ENCODE peak calls at places on chromosomes 1 and 21, in seven cellular contexts. X is ovary; G is heart left ventricle; B is effector memory CD4-positive, alpha-beta T cell; P is amniotic stem cell; D is stimulated activated CD8-positive, alpha-beta memory T cell treated with anti-CD3 and anti-CD28 coated beads, Interleukin-4, amount 100 ng/mL, for 1 hour; F is NCI-H1048. Z is an unnamed sample.

GRCh38 chr1:54968581-54968980 is 11.8 kb upstream of the TMEM61 start:
- DNase-seq in G (no peak), F (no peak), D (no peak), X (no peak), P (no peak), B (no peak), Z (no peak)

GRCh38 chr1:163056832-163057231 is 12.3 kb upstream of the RGS4 start:
- DNase-seq in P (no peak), B (no peak), F (no peak), G (no peak), D (no peak), X (no peak), Z (peak)

GRCh38 chr1:33433509-33434362 is 2.8 kb upstream of the PHC2 start:
- DNase-seq in P (peak), B (no peak), X (peak), G (peak), D (no peak), F (no peak), Z (peak)

GRCh38 chr21:34202553-34203332 is 129.4 kb downstream of the MRPS6 start:
- DNase-seq in P (no peak), G (peak), D (no peak), B (no peak), X (no peak), F (no peak), Z (no peak)

GRCh38 chr1:110350360-110350759 is 11.2 kb downstream of the RBM15 start:
- DNase-seq in D (no peak), X (no peak), G (no peak), B (no peak), F (no peak), P (no peak), Z (no peak)

GRCh38 chr1:210826686-210827085 is 307.3 kb downstream of the KCNH1 start:
- DNase-seq in D (no peak), F (no peak), G (no peak), P (no peak), B (no peak), X (no peak), Z (no peak)

GRCh38 chr1:62175568-62176179 is 19.0 kb upstream of the L1TD1 start:
- DNase-seq in X (peak), F (no peak), G (no peak), P (peak), B (peak), D (no peak), Z (peak)

GRCh38 chr1:94384485-94385353 is 33.5 kb upstream of the ABCD3 start:
- DNase-seq in G (no peak), B (no peak), X (no peak), P (no peak), F (no peak), D (no peak), Z (no peak)

GRCh38 chr1:82731216-82731615 is 930.5 kb downstream of the ADGRL2 start:
- DNase-seq in B (no peak), P (no peak), G (no peak), F (no peak), D (no peak), X (no peak), Z (no peak)

GRCh38 chr1:161001537-161001936 is 19.4 kb downstream of the F11R start:
- DNase-seq in B (no peak), F (no peak), D (no peak), X (no peak), G (peak), P (no peak), Z (no peak)

GRCh38 chr1:116203192-116203723 is 92.1 kb downstream of the MAB21L3 start:
- DNase-seq in G (no peak), D (no peak), F (no peak), P (no peak), B (no peak), X (no peak), Z (no peak)

GRCh38 chr1:184504012-184504694 is 117.3 kb downstream of the C1orf21 start:
- DNase-seq in F (no peak), D (no peak), B (no peak), G (no peak), P (no peak), X (no peak), Z (no peak)

GRCh38 chr1:177278626-177279390 is 108.0 kb downstream of the BRINP2 start:
- DNase-seq in F (no peak), X (no peak), G (no peak), P (no peak), B (no peak), D (no peak), Z (peak)

GRCh38 chr1:103516693-103517092 is 8.8 kb upstream of the RNPC3 start:
- DNase-seq in P (no peak), G (no peak), F (no peak), X (no peak), B (no peak), D (no peak), Z (peak)

Z was measured in IMR-90.